ENCODE peak calls at places on chromosomes 7 and 10, in seven cellular contexts. One of them, this sample, is unnamed.

GRCh38 chr7:46178685-46179084 is 257.6 kb upstream of the IGFBP3 start:
- DNase-seq in H9: no peak
- DNase-seq in mesenchymal stem cell: no peak
- DNase-seq in H1: peak
- DNase-seq in trophoblast cell: no peak
- DNase-seq in mesendoderm: peak
- DNase-seq in IMR-90: peak
- DNase-seq in this sample: no peak

GRCh38 chr7:88859288-88859687 is 63.8 kb upstream of the TEX47 start:
- DNase-seq in mesenchymal stem cell: no peak
- DNase-seq in trophoblast cell: no peak
- DNase-seq in H9: no peak
- DNase-seq in H1: no peak
- DNase-seq in IMR-90: no peak
- DNase-seq in mesendoderm: no peak
- DNase-seq in this sample: no peak

GRCh38 chr10:112461029-112461887 is 14.2 kb downstream of the VTI1A start:
- DNase-seq in IMR-90: peak
- DNase-seq in mesendoderm: peak
- DNase-seq in H9: no peak
- DNase-seq in mesenchymal stem cell: peak
- DNase-seq in trophoblast cell: no peak
- DNase-seq in H1: no peak
- DNase-seq in this sample: no peak

GRCh38 chr7:138515001-138515528 is 55.0 kb downstream of the TRIM24 start:
- DNase-seq in mesenchymal stem cell: no peak
- DNase-seq in H9: no peak
- DNase-seq in mesendoderm: no peak
- DNase-seq in trophoblast cell: no peak
- DNase-seq in IMR-90: no peak
- DNase-seq in H1: no peak
- DNase-seq in this sample: no peak

GRCh38 chr7:15396210-15397158 is 165.3 kb downstream of the AGMO start:
- DNase-seq in mesenchymal stem cell: no peak
- DNase-seq in trophoblast cell: no peak
- DNase-seq in mesendoderm: no peak
- DNase-seq in H1: no peak
- DNase-seq in IMR-90: no peak
- DNase-seq in H9: no peak
- DNase-seq in this sample: no peak

GRCh38 chr7:27098493-27099223 is 2.9 kb upstream of the HOXA1 start:
- DNase-seq in trophoblast cell: no peak
- DNase-seq in mesendoderm: peak
- DNase-seq in IMR-90: peak
- DNase-seq in mesenchymal stem cell: peak
- DNase-seq in H1: no peak
- DNase-seq in H9: no peak
- DNase-seq in this sample: peak

GRCh38 chr10:51892965-51893658 is 193.7 kb upstream of the CSTF2T start:
- DNase-seq in mesendoderm: peak
- DNase-seq in IMR-90: peak
- DNase-seq in H9: peak
- DNase-seq in trophoblast cell: peak
- DNase-seq in mesenchymal stem cell: peak
- DNase-seq in H1: no peak
- DNase-seq in this sample: peak

GRCh38 chr10:71253981-71254818 is 41.8 kb downstream of the UNC5B start:
- DNase-seq in H9: no peak
- DNase-seq in mesenchymal stem cell: no peak
- DNase-seq in mesendoderm: no peak
- DNase-seq in IMR-90: no peak
- DNase-seq in trophoblast cell: no peak
- DNase-seq in H1: no peak
- DNase-seq in this sample: no peak

GRCh38 chr7:7569113-7569527 is 2.4 kb downstream of the MIOS start:
- DNase-seq in H1: no peak
- DNase-seq in mesenchymal stem cell: no peak
- DNase-seq in IMR-90: no peak
- DNase-seq in mesendoderm: no peak
- DNase-seq in trophoblast cell: no peak
- DNase-seq in H9: no peak
- DNase-seq in this sample: no peak

GRCh38 chr10:17472481-17473227 is 18.3 kb upstream of the ST8SIA6 start:
- DNase-seq in mesenchymal stem cell: no peak
- DNase-seq in trophoblast cell: no peak
- DNase-seq in IMR-90: no peak
- DNase-seq in H9: peak
- DNase-seq in mesendoderm: peak
- DNase-seq in H1: no peak
- DNase-seq in this sample: no peak

GRCh38 chr10:70920519-70920918 is 32.2 kb upstream of the PCBD1 start:
- DNase-seq in trophoblast cell: no peak
- DNase-seq in mesenchymal stem cell: no peak
- DNase-seq in H1: no peak
- DNase-seq in mesendoderm: no peak
- DNase-seq in H9: no peak
- DNase-seq in IMR-90: no peak
- DNase-seq in this sample: no peak

GRCh38 chr10:92222603-92223275 is 68.1 kb downstream of the CPEB3 start:
- DNase-seq in mesendoderm: no peak
- DNase-seq in H1: no peak
- DNase-seq in trophoblast cell: no peak
- DNase-seq in H9: no peak
- DNase-seq in mesenchymal stem cell: peak
- DNase-seq in IMR-90: peak
- DNase-seq in this sample: no peak

GRCh38 chr10:93550634-93551033 is 15.8 kb upstream of the FFAR4 start:
- DNase-seq in H1: no peak
- DNase-seq in mesenchymal stem cell: no peak
- DNase-seq in trophoblast cell: no peak
- DNase-seq in mesendoderm: no peak
- DNase-seq in H9: no peak
- DNase-seq in IMR-90: no peak
- DNase-seq in this sample: no peak

GRCh38 chr7:155362380-155363145 is 64.9 kb downstream of the INSIG1 start:
- DNase-seq in H1: no peak
- DNase-seq in mesenchymal stem cell: no peak
- DNase-seq in H9: no peak
- DNase-seq in mesendoderm: no peak
- DNase-seq in IMR-90: no peak
- DNase-seq in trophoblast cell: no peak
- DNase-seq in this sample: no peak

GRCh38 chr10:49610015-49610734 is at the start of gene SLC18A3:
- DNase-seq in mesenchymal stem cell: no peak
- DNase-seq in H9: peak
- DNase-seq in trophoblast cell: no peak
- DNase-seq in mesendoderm: no peak
- DNase-seq in H1: no peak
- DNase-seq in IMR-90: no peak
- DNase-seq in this sample: no peak

GRCh38 chr10:125734148-125734547 is 14.6 kb downstream of the EDRF1 start:
- DNase-seq in trophoblast cell: no peak
- DNase-seq in H9: no peak
- DNase-seq in H1: no peak
- DNase-seq in mesenchymal stem cell: no peak
- DNase-seq in mesendoderm: no peak
- DNase-seq in IMR-90: no peak
- DNase-seq in this sample: no peak

GRCh38 chr10:113002449-113002777 is 52.4 kb downstream of the TCF7L2 start:
- DNase-seq in mesenchymal stem cell: no peak
- DNase-seq in mesendoderm: no peak
- DNase-seq in H1: no peak
- DNase-seq in IMR-90: no peak
- DNase-seq in trophoblast cell: no peak
- DNase-seq in H9: no peak
- DNase-seq in this sample: no peak

GRCh38 chr7:150858236-150859197 is 6.2 kb downstream of the AOC1 start:
- DNase-seq in mesendoderm: no peak
- DNase-seq in trophoblast cell: no peak
- DNase-seq in H9: peak
- DNase-seq in mesenchymal stem cell: no peak
- DNase-seq in IMR-90: no peak
- DNase-seq in H1: no peak
- DNase-seq in this sample: no peak

GRCh38 chr10:3668276-3668960 is 116.6 kb downstream of the KLF6 start:
- DNase-seq in mesenchymal stem cell: peak
- DNase-seq in trophoblast cell: peak
- DNase-seq in H9: peak
- DNase-seq in mesendoderm: peak
- DNase-seq in H1: peak
- DNase-seq in IMR-90: peak
- DNase-seq in this sample: no peak

GRCh38 chr7:123494193-123494796 is 40.1 kb downstream of the IQUB start:
- DNase-seq in H1: no peak
- DNase-seq in IMR-90: peak
- DNase-seq in H9: no peak
- DNase-seq in trophoblast cell: peak
- DNase-seq in mesenchymal stem cell: peak
- DNase-seq in mesendoderm: peak
- DNase-seq in this sample: no peak

DNA sequence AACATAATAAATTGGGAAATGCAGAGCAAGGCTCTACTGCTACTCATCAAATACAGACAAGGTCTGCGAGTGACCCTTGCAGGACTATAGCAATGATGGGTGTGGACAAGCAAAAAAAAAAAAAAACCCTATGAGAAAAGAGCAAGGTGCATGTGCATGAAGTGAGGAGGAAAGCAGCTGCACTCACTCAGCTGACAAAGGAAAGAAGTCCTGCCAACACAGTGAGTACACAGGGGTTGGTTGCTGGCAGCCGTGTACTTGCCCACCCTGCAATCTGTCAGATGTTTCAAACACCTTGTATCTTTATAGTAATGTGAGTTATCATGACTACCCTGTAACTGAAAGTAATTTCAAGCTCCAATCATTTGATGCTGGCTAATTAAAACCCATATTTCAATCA is 20.5 kb downstream of the CHCHD3 start:
- DNase-seq in mesendoderm: no peak
- DNase-seq in mesenchymal stem cell: no peak
- DNase-seq in trophoblast cell: no peak
- DNase-seq in H1: no peak
- DNase-seq in H9: no peak
- DNase-seq in IMR-90: no peak
- DNase-seq in this sample: no peak
- H3K4ac ChIP-seq in mesendoderm: no peak
- H3K4ac ChIP-seq in mesenchymal stem cell: no peak
- H3K4ac ChIP-seq in trophoblast cell: no peak
- H3K4ac ChIP-seq in H1: no peak
- H3K4ac ChIP-seq in H9: no peak
- H3K4ac ChIP-seq in IMR-90: no peak
- H3K4ac ChIP-seq in this sample: no peak

DNA sequence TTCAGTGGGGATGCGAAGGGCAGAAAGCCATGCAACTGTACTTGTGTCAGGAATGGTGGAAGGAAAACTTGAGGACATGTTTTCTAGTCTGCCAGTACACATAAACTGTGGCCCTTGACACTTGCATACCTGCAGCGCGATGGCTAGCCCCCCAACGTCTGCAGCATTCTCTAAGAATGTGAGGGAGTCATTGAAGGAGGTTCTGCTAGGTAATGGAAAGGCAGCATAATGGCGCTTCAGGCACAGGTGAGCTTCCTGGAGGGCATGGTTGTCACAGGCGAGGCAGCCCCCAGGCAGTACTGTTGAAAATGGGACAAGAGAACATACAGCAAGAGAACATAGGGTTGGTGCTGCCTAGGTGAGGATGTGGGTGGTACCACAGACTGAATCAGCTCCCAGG is 3.5 kb downstream of the LLCFC1 start:
- DNase-seq in H9: no peak
- DNase-seq in mesendoderm: no peak
- DNase-seq in mesenchymal stem cell: no peak
- DNase-seq in IMR-90: no peak
- DNase-seq in trophoblast cell: no peak
- DNase-seq in H1: no peak
- DNase-seq in this sample: no peak
- H3K4ac ChIP-seq in H9: no peak
- H3K4ac ChIP-seq in mesendoderm: no peak
- H3K4ac ChIP-seq in mesenchymal stem cell: no peak
- H3K4ac ChIP-seq in IMR-90: no peak
- H3K4ac ChIP-seq in trophoblast cell: no peak
- H3K4ac ChIP-seq in H1: no peak
- H3K4ac ChIP-seq in this sample: no peak

DNA sequence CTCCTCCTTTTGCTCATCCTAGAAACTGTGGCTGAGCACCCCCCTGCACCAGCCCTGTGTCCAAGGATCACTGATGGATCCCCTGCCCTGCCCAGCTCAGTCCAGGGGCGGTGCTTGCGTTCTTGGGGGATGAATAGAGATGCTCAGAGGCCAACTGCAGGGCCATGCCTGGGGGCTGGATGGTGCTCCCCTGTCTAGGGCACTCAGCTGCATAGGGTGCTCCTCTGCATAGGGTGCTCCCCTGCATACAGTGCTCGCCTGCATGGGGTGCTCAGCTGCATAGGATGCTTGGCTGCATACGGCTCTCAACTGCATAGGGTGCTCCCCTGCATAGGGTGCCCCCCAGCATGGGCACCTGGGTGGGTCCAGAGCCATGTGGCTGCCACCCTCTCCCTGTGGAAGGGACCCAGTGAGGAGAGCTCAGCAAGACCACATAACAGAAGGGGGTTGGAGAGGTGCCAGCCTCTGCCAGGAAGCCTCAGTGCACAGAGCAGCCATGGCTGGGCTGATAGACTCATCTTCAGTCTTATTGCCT is 95.0 kb downstream of the BMS1 start:
- DNase-seq in mesenchymal stem cell: no peak
- DNase-seq in H9: no peak
- DNase-seq in trophoblast cell: no peak
- DNase-seq in mesendoderm: no peak
- DNase-seq in IMR-90: no peak
- DNase-seq in H1: no peak
- DNase-seq in this sample: no peak
- H3K4ac ChIP-seq in mesenchymal stem cell: no peak
- H3K4ac ChIP-seq in H9: no peak
- H3K4ac ChIP-seq in trophoblast cell: no peak
- H3K4ac ChIP-seq in mesendoderm: no peak
- H3K4ac ChIP-seq in IMR-90: no peak
- H3K4ac ChIP-seq in H1: no peak
- H3K4ac ChIP-seq in this sample: no peak

GRCh38 chr7:13031481-13031880 is 344.0 kb downstream of the ARL4A start:
- DNase-seq in IMR-90: no peak
- DNase-seq in trophoblast cell: peak
- DNase-seq in H9: no peak
- DNase-seq in H1: no peak
- DNase-seq in mesendoderm: no peak
- DNase-seq in mesenchymal stem cell: no peak
- DNase-seq in this sample: no peak

GRCh38 chr7:13032524-13032923 is 345.1 kb downstream of the ARL4A start:
- DNase-seq in H9: peak
- DNase-seq in IMR-90: no peak
- DNase-seq in trophoblast cell: no peak
- DNase-seq in mesendoderm: peak
- DNase-seq in H1: no peak
- DNase-seq in mesenchymal stem cell: no peak
- DNase-seq in this sample: no peak

GRCh38 chr7:13024323-13024722 is 336.9 kb downstream of the ARL4A start:
- DNase-seq in H1: no peak
- DNase-seq in IMR-90: no peak
- DNase-seq in mesendoderm: no peak
- DNase-seq in trophoblast cell: no peak
- DNase-seq in H9: no peak
- DNase-seq in mesenchymal stem cell: no peak
- DNase-seq in this sample: no peak

GRCh38 chr7:13028036-13028730 is 340.8 kb downstream of the ARL4A start:
- DNase-seq in H9: no peak
- DNase-seq in mesendoderm: no peak
- DNase-seq in H1: no peak
- DNase-seq in IMR-90: no peak
- DNase-seq in mesenchymal stem cell: no peak
- DNase-seq in trophoblast cell: no peak
- DNase-seq in this sample: no peak

GRCh38 chr7:13028731-13029099 is 341.3 kb downstream of the ARL4A start:
- DNase-seq in mesendoderm: no peak
- DNase-seq in trophoblast cell: no peak
- DNase-seq in IMR-90: no peak
- DNase-seq in H1: no peak
- DNase-seq in H9: no peak
- DNase-seq in mesenchymal stem cell: no peak
- DNase-seq in this sample: no peak
- H3K4ac ChIP-seq in mesendoderm: no peak
- H3K4ac ChIP-seq in trophoblast cell: no peak
- H3K4ac ChIP-seq in IMR-90: no peak
- H3K4ac ChIP-seq in H1: no peak
- H3K4ac ChIP-seq in H9: no peak
- H3K4ac ChIP-seq in mesenchymal stem cell: no peak
- H3K4ac ChIP-seq in this sample: no peak

This sample was measured in neuronal stem cell.